ENCODE peak calls at places on chromosome 1, in five cellular contexts. One of them, this sample, is unnamed.

GRCh38 chr1:40450491-40451237 is 388 bp downstream of the ZFP69B start:
- DNase-seq in uterus: no peak
- DNase-seq in AG08396: peak
- DNase-seq in coronary artery: no peak
- DNase-seq in transverse colon: peak
- DNase-seq in this sample: peak

GRCh38 chr1:110787328-110788071 is 85.4 kb upstream of the CD53 start:
- DNase-seq in AG08396: no peak
- DNase-seq in transverse colon: peak
- DNase-seq in uterus: no peak
- DNase-seq in coronary artery: no peak
- DNase-seq in this sample: no peak

GRCh38 chr1:63617450-63617849 is 24.2 kb downstream of the PGM1 start:
- DNase-seq in transverse colon: no peak
- DNase-seq in AG08396: no peak
- DNase-seq in uterus: no peak
- DNase-seq in coronary artery: no peak
- DNase-seq in this sample: no peak

GRCh38 chr1:7885513-7886298 is 32.8 kb upstream of the UTS2 start:
- DNase-seq in coronary artery: no peak
- DNase-seq in uterus: peak
- DNase-seq in transverse colon: peak
- DNase-seq in AG08396: peak
- DNase-seq in this sample: no peak

GRCh38 chr1:23673086-23673813 is 18.4 kb upstream of the RPL11 start:
- DNase-seq in uterus: no peak
- DNase-seq in transverse colon: peak
- DNase-seq in AG08396: peak
- DNase-seq in coronary artery: no peak
- DNase-seq in this sample: peak

GRCh38 chr1:183484254-183484653 is 12.0 kb downstream of the SMG7 start:
- DNase-seq in transverse colon: no peak
- DNase-seq in AG08396: no peak
- DNase-seq in uterus: no peak
- DNase-seq in coronary artery: no peak
- DNase-seq in this sample: peak

GRCh38 chr1:19009882-19010321 is 53.4 kb upstream of the IFFO2 start:
- DNase-seq in coronary artery: no peak
- DNase-seq in AG08396: peak
- DNase-seq in transverse colon: no peak
- DNase-seq in uterus: no peak
- DNase-seq in this sample: peak

GRCh38 chr1:21647431-21648373 is 21.5 kb downstream of the RAP1GAP start:
- DNase-seq in uterus: no peak
- DNase-seq in coronary artery: no peak
- DNase-seq in transverse colon: peak
- DNase-seq in AG08396: peak
- DNase-seq in this sample: peak

GRCh38 chr1:85061711-85062424 is 13.6 kb upstream of the MCOLN3 start:
- DNase-seq in coronary artery: peak
- DNase-seq in uterus: peak
- DNase-seq in AG08396: peak
- DNase-seq in transverse colon: peak
- DNase-seq in this sample: peak

GRCh38 chr1:24442764-24443163 is 27.2 kb downstream of the NIPAL3 start:
- DNase-seq in coronary artery: no peak
- DNase-seq in uterus: no peak
- DNase-seq in transverse colon: no peak
- DNase-seq in AG08396: no peak
- DNase-seq in this sample: no peak

GRCh38 chr1:160046494-160047115 is 14.8 kb upstream of the PIGM start:
- DNase-seq in AG08396: peak
- DNase-seq in uterus: peak
- DNase-seq in transverse colon: peak
- DNase-seq in coronary artery: peak
- DNase-seq in this sample: peak

GRCh38 chr1:113946668-113947387 is 17.7 kb downstream of the HIPK1 start:
- DNase-seq in AG08396: no peak
- DNase-seq in uterus: no peak
- DNase-seq in transverse colon: no peak
- DNase-seq in coronary artery: no peak
- DNase-seq in this sample: no peak

GRCh38 chr1:182249201-182249676 is 142.4 kb downstream of the GLUL start:
- DNase-seq in coronary artery: no peak
- DNase-seq in transverse colon: peak
- DNase-seq in AG08396: no peak
- DNase-seq in uterus: no peak
- DNase-seq in this sample: no peak

GRCh38 chr1:159040206-159040605 is 30.5 kb downstream of the IFI16 start:
- DNase-seq in coronary artery: no peak
- DNase-seq in transverse colon: no peak
- DNase-seq in AG08396: peak
- DNase-seq in uterus: no peak
- DNase-seq in this sample: no peak

GRCh38 chr1:19307804-19308508 is 4.0 kb downstream of the AKR7A2 start:
- DNase-seq in AG08396: no peak
- DNase-seq in uterus: no peak
- DNase-seq in transverse colon: peak
- DNase-seq in coronary artery: no peak
- DNase-seq in this sample: no peak

GRCh38 chr1:154954541-154954940 is 1.4 kb downstream of the PBXIP1 start:
- DNase-seq in transverse colon: no peak
- DNase-seq in coronary artery: no peak
- DNase-seq in AG08396: no peak
- DNase-seq in uterus: no peak
- DNase-seq in this sample: no peak

GRCh38 chr1:162035241-162035640 is 11.6 kb upstream of the OLFML2B start:
- DNase-seq in AG08396: no peak
- DNase-seq in transverse colon: no peak
- DNase-seq in uterus: no peak
- DNase-seq in coronary artery: no peak
- DNase-seq in this sample: peak

GRCh38 chr1:33455537-33456301 is 16.7 kb upstream of the ZSCAN20 start:
- DNase-seq in uterus: peak
- DNase-seq in coronary artery: no peak
- DNase-seq in AG08396: peak
- DNase-seq in transverse colon: no peak
- DNase-seq in this sample: peak

GRCh38 chr1:60345621-60346020 is 272.1 kb upstream of the C1orf87 start:
- DNase-seq in uterus: no peak
- DNase-seq in transverse colon: no peak
- DNase-seq in AG08396: peak
- DNase-seq in coronary artery: no peak
- DNase-seq in this sample: no peak

GRCh38 chr1:51693420-51694144 is 76.7 kb downstream of the OSBPL9 start:
- DNase-seq in coronary artery: no peak
- DNase-seq in AG08396: no peak
- DNase-seq in transverse colon: no peak
- DNase-seq in uterus: no peak
- DNase-seq in this sample: no peak

GRCh38 chr1:37822942-37823865 is 15.2 kb upstream of the YRDC start:
- DNase-seq in uterus: no peak
- DNase-seq in coronary artery: no peak
- DNase-seq in transverse colon: no peak
- DNase-seq in AG08396: no peak
- DNase-seq in this sample: no peak

This sample was measured in ACHN.